ENCODE peak calls at places on chromosomes 5 and 9, in five cellular contexts. W, E, S, R and Y are unnamed samples.

GRCh38 chr9:74804018-74804385 is 83.7 kb downstream of the TRPM6 start:
- DNase-seq in W (no peak), E (no peak), S (no peak), R (peak), Y (no peak)

GRCh38 chr5:77035950-77036349 is 5.7 kb downstream of the AGGF1 start:
- DNase-seq in W (no peak), E (no peak), S (no peak), R (no peak), Y (no peak)

GRCh38 chr5:72920690-72921089 is 35.2 kb upstream of the FCHO2 start:
- DNase-seq in W (no peak), E (peak), S (no peak), R (peak), Y (peak)

GRCh38 chr5:154403776-154404387 is 41.9 kb upstream of the SAP30L start:
- DNase-seq in W (no peak), E (no peak), S (no peak), R (no peak), Y (no peak)

GRCh38 chr9:135279834-135280393 is 192.4 kb downstream of the OLFM1 start:
- DNase-seq in W (no peak), E (no peak), S (no peak), R (no peak), Y (no peak)

GRCh38 chr9:134568116-134568515 is 73.5 kb upstream of the COL5A1 start:
- DNase-seq in W (no peak), E (no peak), S (no peak), R (no peak), Y (no peak)

GRCh38 chr9:17656889-17657288 is 78.0 kb downstream of the SH3GL2 start:
- DNase-seq in W (no peak), E (no peak), S (no peak), R (no peak), Y (no peak)

GRCh38 chr9:76586555-76587314 is 127.8 kb downstream of the GCNT1 start:
- DNase-seq in W (no peak), E (no peak), S (no peak), R (no peak), Y (no peak)

GRCh38 chr5:103867857-103868598 is 305.4 kb upstream of the NUDT12 start:
- DNase-seq in W (no peak), E (no peak), S (no peak), R (no peak), Y (no peak)

GRCh38 chr5:155700333-155700732 is 626.6 kb upstream of the SGCD start:
- DNase-seq in W (no peak), E (no peak), S (no peak), R (no peak), Y (no peak)

GRCh38 chr5:179268399-179268952 is 76.8 kb downstream of the ADAMTS2 start:
- DNase-seq in W (no peak), E (no peak), S (no peak), R (no peak), Y (no peak)

GRCh38 chr5:69035665-69036064 is 58.1 kb upstream of the SLC30A5 start:
- DNase-seq in W (no peak), E (peak), S (no peak), R (no peak), Y (no peak)

GRCh38 chr5:72328172-72328571 is 8.0 kb downstream of the PTCD2 start:
- DNase-seq in W (peak), E (peak), S (no peak), R (no peak), Y (peak)

GRCh38 chr9:103991001-103991400 is 103.1 kb upstream of the SMC2 start:
- DNase-seq in W (no peak), E (no peak), S (no peak), R (no peak), Y (no peak)

GRCh38 chr5:169413416-169413815 is 112.5 kb upstream of the SLIT3 start:
- DNase-seq in W (no peak), E (no peak), S (no peak), R (no peak), Y (no peak)

GRCh38 chr5:11050596-11051304 is 289.7 kb upstream of the DAP start:
- DNase-seq in W (peak), E (peak), S (no peak), R (no peak), Y (no peak)

GRCh38 chr5:150499437-150499956 is 8.4 kb upstream of the NDST1 start:
- DNase-seq in W (no peak), E (no peak), S (no peak), R (no peak), Y (peak)

GRCh38 chr5:94983861-94984535 is 300.9 kb downstream of the MCTP1 start:
- DNase-seq in W (no peak), E (peak), S (no peak), R (no peak), Y (no peak)

GRCh38 chr5:16534280-16534679 is 68.7 kb upstream of the ZNF622 start:
- DNase-seq in W (no peak), E (no peak), S (no peak), R (no peak), Y (no peak)

GRCh38 chr5:27944471-27944870 is 906.1 kb upstream of the CDH9 start:
- DNase-seq in W (no peak), E (no peak), S (no peak), R (no peak), Y (no peak)

GRCh38 chr5:110262754-110263153 is 463.7 kb downstream of the TMEM232 start:
- DNase-seq in W (no peak), E (no peak), S (no peak), R (no peak), Y (no peak)

GRCh38 chr9:110152704-110153374 is 55.1 kb downstream of the C9orf152 start:
- DNase-seq in W (no peak), E (peak), S (no peak), R (peak), Y (peak)

GRCh38 chr5:13251623-13252367 is 692.7 kb downstream of the DNAH5 start:
- DNase-seq in W (peak), E (no peak), S (no peak), R (no peak), Y (no peak)

GRCh38 chr9:131627846-131628820 is 82.8 kb downstream of the PRRT1B start:
- DNase-seq in W (peak), E (peak), S (no peak), R (no peak), Y (no peak)

GRCh38 chr5:144370273-144370672 is 199.6 kb downstream of the KCTD16 start:
- DNase-seq in W (no peak), E (no peak), S (no peak), R (no peak), Y (no peak)

DNA sequence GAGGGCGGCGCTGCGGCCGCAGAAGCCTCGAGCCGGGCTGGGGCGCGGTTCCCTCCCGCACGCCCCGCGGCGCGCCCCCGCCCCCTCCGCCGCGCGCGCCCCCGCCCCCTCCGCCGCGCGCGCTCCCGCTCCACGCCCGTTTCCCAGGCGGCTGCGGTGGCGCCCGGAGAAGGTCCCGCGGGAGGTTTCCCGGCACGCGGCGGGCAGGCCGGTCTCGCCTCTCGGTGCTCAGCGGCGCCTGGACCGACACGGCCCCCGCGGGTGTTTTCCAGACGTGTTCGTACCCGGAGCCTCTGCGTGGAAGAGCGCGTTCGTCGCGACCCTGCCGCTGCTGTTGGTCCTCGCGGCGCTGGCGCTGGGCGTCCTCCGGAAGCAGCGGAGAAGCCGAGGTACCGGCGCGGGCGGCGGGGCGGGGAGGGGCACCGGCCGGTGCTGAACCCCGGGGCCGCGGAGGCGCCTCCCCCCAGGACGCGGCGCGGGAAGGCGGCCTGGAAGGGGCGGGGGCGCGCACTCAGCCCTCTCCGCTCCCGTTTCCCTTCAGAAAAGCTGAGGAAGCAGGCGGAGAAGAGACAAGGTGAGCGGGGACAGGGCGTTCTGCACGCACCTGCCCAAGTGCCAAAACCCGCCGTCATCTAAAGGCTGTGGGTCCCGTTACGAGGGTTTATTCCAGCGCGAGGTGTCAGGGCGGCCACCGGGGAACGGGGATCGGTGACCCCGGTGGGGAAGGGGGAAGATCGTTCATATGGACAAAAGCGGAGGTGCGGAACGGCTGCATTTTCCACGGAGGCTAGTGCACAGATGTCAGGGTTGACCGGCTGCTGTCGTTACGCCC is 13.1 kb downstream of the BTNL9 start:
- DNase-seq in W (no peak), E (no peak), S (no peak), R (no peak), Y (no peak)
- TF ChIP-seq POLR2A in W (no peak), E (no peak), S (no peak), R (no peak), Y (no peak)

DNA sequence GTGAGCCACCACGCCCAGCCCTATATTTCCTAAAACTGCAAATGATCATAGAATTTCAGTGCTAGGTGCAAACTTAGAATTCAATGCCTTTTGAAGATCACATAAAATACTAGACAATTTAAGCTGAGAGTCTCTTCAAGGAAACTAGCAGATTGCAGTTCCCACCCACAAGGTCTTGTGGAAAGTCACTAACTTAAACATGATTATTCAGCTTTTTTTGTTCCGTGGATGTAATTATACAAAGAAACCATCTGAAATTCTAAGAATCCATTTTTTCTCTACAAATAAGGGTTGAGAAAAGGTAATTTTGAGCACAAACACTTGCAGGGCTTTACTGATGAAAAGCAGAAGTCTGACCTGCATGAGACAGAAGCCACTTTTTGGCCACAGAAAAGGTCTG is 4.5 kb upstream of the LHFPL2 start:
- DNase-seq in W (no peak), E (no peak), S (no peak), R (no peak), Y (no peak)
- TF ChIP-seq POLR2A in W (no peak), E (no peak), S (no peak), R (no peak), Y (no peak)

DNA sequence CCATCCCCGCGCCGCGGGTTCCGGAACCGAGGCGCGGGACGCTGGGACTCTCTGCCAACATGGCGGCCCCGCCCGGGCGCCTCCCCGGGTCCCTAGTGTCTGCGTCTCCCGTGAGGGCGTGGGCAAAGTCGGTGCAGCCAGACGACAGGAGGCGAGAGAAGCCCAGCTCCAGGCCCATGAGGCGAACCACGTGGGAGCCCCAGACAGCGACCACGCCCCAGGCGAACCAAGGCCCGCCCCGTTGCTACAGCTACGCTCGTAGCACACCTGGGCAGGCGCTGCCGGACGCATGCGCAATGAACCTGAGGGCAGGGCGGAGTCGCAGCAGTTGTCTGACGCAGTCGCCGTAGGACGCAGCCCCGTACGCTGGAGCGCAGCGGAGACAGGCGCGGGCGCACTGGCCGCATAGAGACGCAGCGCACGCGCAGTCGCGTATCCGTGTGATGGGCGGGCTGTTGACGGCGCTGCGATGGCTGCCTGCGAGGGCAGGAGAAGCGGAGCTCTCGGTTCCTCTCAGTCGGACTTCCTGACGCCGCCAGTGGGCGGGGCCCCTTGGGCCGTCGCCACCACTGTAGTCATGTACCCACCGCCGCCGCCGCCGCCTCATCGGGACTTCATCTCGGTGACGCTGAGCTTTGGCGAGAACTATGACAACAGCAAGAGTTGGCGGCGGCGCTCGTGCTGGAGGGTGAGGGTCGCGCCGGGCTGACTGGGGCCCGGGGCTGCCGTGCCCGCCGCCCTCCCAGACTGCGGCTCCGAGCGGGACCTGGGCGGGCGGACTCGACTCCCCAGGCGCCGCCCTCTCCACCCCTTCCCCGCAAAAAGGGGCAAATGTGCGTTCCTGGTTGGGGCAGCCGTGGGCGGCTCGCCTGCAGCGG is at the start of gene MAN1B1:
- DNase-seq in W (peak), E (peak), S (peak), R (peak), Y (peak)
- TF ChIP-seq POLR2A in W (peak), E (peak), S (no peak), R (no peak), Y (peak)

GRCh38 chr9:130243015-130243881 is 22.3 kb upstream of the HMCN2 start:
- DNase-seq in W (peak), E (peak), S (peak), R (peak), Y (peak)
- TF ChIP-seq POLR2A in W (no peak), E (no peak), S (no peak), R (no peak), Y (peak)

DNA sequence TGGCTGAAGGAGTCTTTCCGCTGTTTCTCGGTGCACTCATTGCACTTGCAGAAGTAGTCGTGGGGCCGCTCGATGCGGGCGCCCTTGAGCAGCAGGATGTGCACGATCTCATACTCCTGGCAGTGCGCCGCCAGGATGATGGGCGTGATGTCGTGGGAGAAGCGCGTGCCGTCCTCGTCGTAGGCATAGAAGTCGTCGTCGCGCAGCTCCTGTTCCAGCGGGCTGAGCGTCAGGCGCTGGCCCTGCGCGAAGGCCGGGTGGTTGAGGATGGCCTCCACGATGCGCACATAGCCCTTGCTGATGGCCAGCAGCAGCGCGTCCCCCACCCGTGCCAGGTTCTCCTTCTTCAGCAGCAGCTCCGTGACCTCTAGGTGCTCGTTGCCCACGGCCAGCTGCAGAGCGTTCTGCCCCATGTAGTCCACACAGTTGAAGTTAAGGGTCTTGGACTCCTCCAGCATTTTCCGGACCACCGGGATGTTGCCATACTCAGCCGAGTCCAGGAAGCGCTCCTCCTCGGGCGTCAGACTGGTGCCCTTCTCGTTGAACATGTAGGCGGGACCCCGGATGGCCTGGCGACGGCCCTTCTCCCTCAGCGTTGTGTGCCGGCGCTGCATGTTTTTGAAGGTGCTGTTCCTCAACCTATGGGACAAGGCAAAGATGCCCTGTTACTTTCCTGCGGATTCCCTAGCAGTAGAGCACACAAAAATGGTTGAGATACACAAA is 8.4 kb downstream of the TRPC7 start:
- DNase-seq in W (no peak), E (no peak), S (no peak), R (no peak), Y (no peak)
- TF ChIP-seq POLR2A in W (no peak), E (no peak), S (no peak), R (no peak), Y (no peak)